ENCODE peak calls at places on chromosomes 5 and 9, in five cellular contexts. U is neural crest cell, T is BJ, F is right cardiac atrium, Z is Peyer's patch. Q is an unnamed sample.

GRCh38 chr9:86891091-86891490 is 56.2 kb downstream of the GAS1 start:
- DNase-seq in T (no peak), F (no peak), U (no peak), Z (no peak), Q (no peak)

GRCh38 chr5:123610665-123611406 is 98.9 kb downstream of the CSNK1G3 start:
- DNase-seq in T (peak), Z (no peak), F (no peak), U (peak), Q (peak)

GRCh38 chr5:180336234-180337020 is 16.7 kb downstream of the GFPT2 start:
- DNase-seq in T (no peak), U (no peak), F (peak), Z (no peak), Q (no peak)

GRCh38 chr5:131389869-131390265 is 126.0 kb downstream of the CDC42SE2 start:
- DNase-seq in F (no peak), T (no peak), U (no peak), Z (no peak), Q (no peak)

GRCh38 chr5:96709152-96709821 is 47.1 kb downstream of the CAST start:
- DNase-seq in Z (no peak), F (no peak), T (peak), U (no peak), Q (peak)

GRCh38 chr5:130024006-130024405 is 119.7 kb downstream of the CHSY3 start:
- DNase-seq in U (no peak), T (no peak), Z (no peak), F (no peak), Q (no peak)

GRCh38 chr5:72109625-72110024 is 2.4 kb downstream of the MAP1B start:
- DNase-seq in U (no peak), T (no peak), Z (no peak), F (peak), Q (no peak)

GRCh38 chr5:104757915-104758314 is 1195.3 kb upstream of the NUDT12 start:
- DNase-seq in T (no peak), Z (no peak), F (no peak), U (no peak), Q (no peak)

GRCh38 chr5:64854855-64855254 is 86.1 kb downstream of the CWC27 start:
- DNase-seq in T (no peak), F (no peak), U (no peak), Z (no peak), Q (no peak)

GRCh38 chr9:34624475-34624984 is 4.2 kb upstream of the DCTN3 start:
- DNase-seq in Z (no peak), T (no peak), U (no peak), F (no peak), Q (no peak)

GRCh38 chr5:132425009-132425937 is 55.8 kb downstream of the SLC22A5 start:
- DNase-seq in Z (peak), F (no peak), T (peak), U (no peak), Q (no peak)

GRCh38 chr5:117486291-117486690 is 911.7 kb upstream of the SEMA6A start:
- DNase-seq in T (no peak), U (no peak), Z (no peak), F (no peak), Q (no peak)

GRCh38 chr5:150642991-150643710 is 2.7 kb downstream of the SYNPO start:
- DNase-seq in T (no peak), F (no peak), Z (no peak), U (no peak), Q (no peak)

GRCh38 chr9:79201641-79202040 is 370.1 kb upstream of the TLE4 start:
- DNase-seq in Z (no peak), T (no peak), U (no peak), F (no peak), Q (no peak)

GRCh38 chr9:73039253-73039915 is 86.5 kb upstream of the ALDH1A1 start:
- DNase-seq in T (no peak), Z (no peak), U (no peak), F (peak), Q (no peak)

GRCh38 chr5:151042453-151043093 is 22.2 kb downstream of the GPX3 start:
- DNase-seq in F (no peak), U (no peak), Z (no peak), T (no peak), Q (no peak)

Q was measured in GM04503.